ENCODE peak calls at places on chromosomes 1 and 21, in eight cellular contexts. One of them, this sample, is unnamed.

GRCh38 chr1:205719015-205719414 is 31.0 kb downstream of the NUCKS1 start:
- DNase-seq in colonic mucosa: no peak
- DNase-seq in SJSA1: no peak
- DNase-seq in thoracic aorta: no peak
- DNase-seq in heart right ventricle: no peak
- DNase-seq in aorta: no peak
- DNase-seq in effector memory CD4-positive, alpha-beta T cell: no peak
- DNase-seq in upper lobe of right lung: no peak
- DNase-seq in this sample: no peak

GRCh38 chr21:45541221-45542039 is 810 bp downstream of the SLC19A1 start:
- DNase-seq in colonic mucosa: peak
- DNase-seq in upper lobe of right lung: peak
- DNase-seq in aorta: peak
- DNase-seq in effector memory CD4-positive, alpha-beta T cell: peak
- DNase-seq in heart right ventricle: peak
- DNase-seq in SJSA1: no peak
- DNase-seq in thoracic aorta: no peak
- DNase-seq in this sample: peak

GRCh38 chr1:104387716-104388508 is 638.2 kb downstream of the AMY1C start:
- DNase-seq in effector memory CD4-positive, alpha-beta T cell: no peak
- DNase-seq in upper lobe of right lung: no peak
- DNase-seq in heart right ventricle: no peak
- DNase-seq in aorta: no peak
- DNase-seq in thoracic aorta: no peak
- DNase-seq in colonic mucosa: no peak
- DNase-seq in SJSA1: no peak
- DNase-seq in this sample: no peak

GRCh38 chr1:96075704-96076455 is 645.7 kb upstream of the PTBP2 start:
- DNase-seq in heart right ventricle: no peak
- DNase-seq in aorta: no peak
- DNase-seq in upper lobe of right lung: no peak
- DNase-seq in thoracic aorta: no peak
- DNase-seq in effector memory CD4-positive, alpha-beta T cell: no peak
- DNase-seq in colonic mucosa: no peak
- DNase-seq in SJSA1: no peak
- DNase-seq in this sample: no peak

GRCh38 chr1:30052178-30052577 is 671.2 kb downstream of the MATN1 start:
- DNase-seq in colonic mucosa: no peak
- DNase-seq in thoracic aorta: no peak
- DNase-seq in effector memory CD4-positive, alpha-beta T cell: no peak
- DNase-seq in upper lobe of right lung: peak
- DNase-seq in aorta: no peak
- DNase-seq in heart right ventricle: no peak
- DNase-seq in SJSA1: no peak
- DNase-seq in this sample: no peak

GRCh38 chr1:180188103-180188506 is 33.4 kb downstream of the QSOX1 start:
- DNase-seq in thoracic aorta: no peak
- DNase-seq in colonic mucosa: peak
- DNase-seq in aorta: peak
- DNase-seq in heart right ventricle: peak
- DNase-seq in effector memory CD4-positive, alpha-beta T cell: no peak
- DNase-seq in upper lobe of right lung: no peak
- DNase-seq in SJSA1: peak
- DNase-seq in this sample: no peak

GRCh38 chr21:34075099-34075425 is 1.7 kb downstream of the MRPS6 start:
- DNase-seq in thoracic aorta: no peak
- DNase-seq in aorta: no peak
- DNase-seq in heart right ventricle: no peak
- DNase-seq in effector memory CD4-positive, alpha-beta T cell: no peak
- DNase-seq in upper lobe of right lung: no peak
- DNase-seq in SJSA1: no peak
- DNase-seq in colonic mucosa: no peak
- DNase-seq in this sample: no peak

GRCh38 chr1:9472386-9473031 is 66.8 kb upstream of the SLC25A33 start:
- DNase-seq in effector memory CD4-positive, alpha-beta T cell: no peak
- DNase-seq in upper lobe of right lung: no peak
- DNase-seq in heart right ventricle: no peak
- DNase-seq in thoracic aorta: no peak
- DNase-seq in aorta: no peak
- DNase-seq in SJSA1: no peak
- DNase-seq in colonic mucosa: no peak
- DNase-seq in this sample: no peak

GRCh38 chr1:83763281-83764095 is 235.4 kb downstream of the TTLL7 start:
- DNase-seq in effector memory CD4-positive, alpha-beta T cell: no peak
- DNase-seq in heart right ventricle: no peak
- DNase-seq in SJSA1: no peak
- DNase-seq in colonic mucosa: no peak
- DNase-seq in aorta: no peak
- DNase-seq in thoracic aorta: no peak
- DNase-seq in upper lobe of right lung: no peak
- DNase-seq in this sample: no peak

GRCh38 chr1:219927956-219928790 is at the start of gene SLC30A10:
- DNase-seq in SJSA1: no peak
- DNase-seq in heart right ventricle: peak
- DNase-seq in aorta: no peak
- DNase-seq in effector memory CD4-positive, alpha-beta T cell: no peak
- DNase-seq in upper lobe of right lung: no peak
- DNase-seq in thoracic aorta: no peak
- DNase-seq in colonic mucosa: peak
- DNase-seq in this sample: no peak

GRCh38 chr1:58941471-58942289 is 157.8 kb upstream of the JUN start:
- DNase-seq in colonic mucosa: no peak
- DNase-seq in upper lobe of right lung: no peak
- DNase-seq in effector memory CD4-positive, alpha-beta T cell: peak
- DNase-seq in thoracic aorta: no peak
- DNase-seq in heart right ventricle: no peak
- DNase-seq in aorta: no peak
- DNase-seq in SJSA1: no peak
- DNase-seq in this sample: no peak

GRCh38 chr21:31158789-31159581 is 120.7 kb upstream of the KRTAP19-8 start:
- DNase-seq in colonic mucosa: no peak
- DNase-seq in aorta: no peak
- DNase-seq in thoracic aorta: no peak
- DNase-seq in SJSA1: peak
- DNase-seq in effector memory CD4-positive, alpha-beta T cell: no peak
- DNase-seq in heart right ventricle: no peak
- DNase-seq in upper lobe of right lung: no peak
- DNase-seq in this sample: no peak

DNA sequence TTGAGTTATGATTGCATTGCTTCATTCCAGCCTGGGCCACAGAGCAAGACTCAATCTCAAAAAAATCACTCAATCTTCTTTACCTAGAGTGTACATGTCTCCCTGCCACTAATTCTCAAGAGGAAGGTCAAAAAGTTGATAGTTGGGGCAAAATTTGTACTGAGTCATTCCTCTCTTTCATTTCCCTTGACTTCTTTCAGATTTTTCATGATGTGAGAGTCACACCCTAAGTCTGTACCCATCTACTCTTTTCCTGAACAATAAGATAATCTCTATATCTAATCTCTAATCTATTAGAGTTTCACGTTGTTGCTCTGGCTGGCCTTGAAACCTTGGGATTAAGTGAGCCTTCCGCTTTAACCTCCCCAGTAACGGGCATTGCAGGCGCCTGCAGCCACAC is 1.1 kb upstream of the BRDT start:
- DNase-seq in thoracic aorta: no peak
- DNase-seq in effector memory CD4-positive, alpha-beta T cell: peak
- DNase-seq in SJSA1: no peak
- DNase-seq in aorta: no peak
- DNase-seq in upper lobe of right lung: no peak
- DNase-seq in colonic mucosa: no peak
- DNase-seq in heart right ventricle: no peak
- DNase-seq in this sample: no peak
- H3K27ac ChIP-seq in thoracic aorta: no peak
- H3K27ac ChIP-seq in effector memory CD4-positive, alpha-beta T cell: peak
- H3K27ac ChIP-seq in SJSA1: no peak
- H3K27ac ChIP-seq in aorta: no peak
- H3K27ac ChIP-seq in upper lobe of right lung: no peak
- H3K27ac ChIP-seq in colonic mucosa: no peak
- H3K27ac ChIP-seq in heart right ventricle: no peak
- H3K27ac ChIP-seq in this sample: no peak

GRCh38 chr1:55214903-55215193 is 316 bp downstream of the USP24 start:
- DNase-seq in upper lobe of right lung: peak
- DNase-seq in colonic mucosa: peak
- DNase-seq in effector memory CD4-positive, alpha-beta T cell: no peak
- DNase-seq in SJSA1: peak
- DNase-seq in thoracic aorta: no peak
- DNase-seq in aorta: peak
- DNase-seq in heart right ventricle: peak
- DNase-seq in this sample: peak

GRCh38 chr1:55214214-55214902 is 806 bp downstream of the USP24 start:
- DNase-seq in colonic mucosa: peak
- DNase-seq in upper lobe of right lung: peak
- DNase-seq in SJSA1: peak
- DNase-seq in effector memory CD4-positive, alpha-beta T cell: peak
- DNase-seq in heart right ventricle: peak
- DNase-seq in aorta: peak
- DNase-seq in thoracic aorta: no peak
- DNase-seq in this sample: peak

GRCh38 chr1:55215194-55216021 is at the start of gene USP24:
- DNase-seq in colonic mucosa: peak
- DNase-seq in upper lobe of right lung: peak
- DNase-seq in aorta: peak
- DNase-seq in SJSA1: peak
- DNase-seq in thoracic aorta: no peak
- DNase-seq in effector memory CD4-positive, alpha-beta T cell: peak
- DNase-seq in heart right ventricle: peak
- DNase-seq in this sample: peak

GRCh38 chr1:55217226-55217996 is 2.2 kb upstream of the USP24 start:
- DNase-seq in heart right ventricle: no peak
- DNase-seq in upper lobe of right lung: no peak
- DNase-seq in colonic mucosa: peak
- DNase-seq in thoracic aorta: no peak
- DNase-seq in aorta: no peak
- DNase-seq in effector memory CD4-positive, alpha-beta T cell: no peak
- DNase-seq in SJSA1: no peak
- DNase-seq in this sample: no peak

DNA sequence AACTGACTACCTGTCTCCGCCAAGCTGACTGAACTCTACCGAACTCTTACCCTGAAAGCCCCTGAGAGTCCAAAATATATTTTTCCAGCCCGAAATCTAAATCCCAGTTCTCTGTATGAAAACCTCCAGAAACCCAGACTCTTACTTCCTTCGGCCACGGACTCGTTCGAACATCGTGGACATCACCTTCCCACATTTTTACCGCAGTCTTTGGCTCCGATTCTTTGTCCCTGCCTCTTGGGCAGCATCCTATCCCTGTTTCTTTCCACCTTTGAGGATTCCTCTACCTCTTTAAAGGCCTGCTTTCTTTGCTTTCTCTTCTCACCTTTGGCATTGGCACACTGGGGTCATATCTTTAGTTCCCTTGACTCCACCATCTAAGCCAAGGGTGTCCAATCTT is 914 bp upstream of the USP24 start:
- DNase-seq in heart right ventricle: no peak
- DNase-seq in upper lobe of right lung: no peak
- DNase-seq in aorta: no peak
- DNase-seq in colonic mucosa: peak
- DNase-seq in thoracic aorta: no peak
- DNase-seq in SJSA1: no peak
- DNase-seq in effector memory CD4-positive, alpha-beta T cell: no peak
- DNase-seq in this sample: no peak
- H3K27ac ChIP-seq in heart right ventricle: peak
- H3K27ac ChIP-seq in upper lobe of right lung: peak
- H3K27ac ChIP-seq in aorta: peak
- H3K27ac ChIP-seq in colonic mucosa: peak
- H3K27ac ChIP-seq in thoracic aorta: peak
- H3K27ac ChIP-seq in SJSA1: peak
- H3K27ac ChIP-seq in effector memory CD4-positive, alpha-beta T cell: peak
- H3K27ac ChIP-seq in this sample: peak

GRCh38 chr1:207884276-207885029 is 26.5 kb downstream of the CD34 start:
- DNase-seq in thoracic aorta: no peak
- DNase-seq in colonic mucosa: no peak
- DNase-seq in aorta: no peak
- DNase-seq in heart right ventricle: no peak
- DNase-seq in SJSA1: no peak
- DNase-seq in upper lobe of right lung: no peak
- DNase-seq in effector memory CD4-positive, alpha-beta T cell: no peak
- DNase-seq in this sample: no peak

GRCh38 chr1:207883660-207884245 is 27.2 kb downstream of the CD34 start:
- DNase-seq in upper lobe of right lung: no peak
- DNase-seq in colonic mucosa: no peak
- DNase-seq in thoracic aorta: no peak
- DNase-seq in SJSA1: no peak
- DNase-seq in aorta: no peak
- DNase-seq in heart right ventricle: no peak
- DNase-seq in effector memory CD4-positive, alpha-beta T cell: no peak
- DNase-seq in this sample: no peak

GRCh38 chr1:207885129-207886032 is 25.5 kb downstream of the CD34 start:
- DNase-seq in colonic mucosa: peak
- DNase-seq in thoracic aorta: no peak
- DNase-seq in SJSA1: peak
- DNase-seq in aorta: peak
- DNase-seq in effector memory CD4-positive, alpha-beta T cell: peak
- DNase-seq in upper lobe of right lung: peak
- DNase-seq in heart right ventricle: peak
- DNase-seq in this sample: peak

GRCh38 chr1:207882692-207883091 is 28.2 kb downstream of the CD34 start:
- DNase-seq in SJSA1: no peak
- DNase-seq in colonic mucosa: no peak
- DNase-seq in effector memory CD4-positive, alpha-beta T cell: no peak
- DNase-seq in heart right ventricle: no peak
- DNase-seq in thoracic aorta: no peak
- DNase-seq in upper lobe of right lung: no peak
- DNase-seq in aorta: no peak
- DNase-seq in this sample: no peak

GRCh38 chr1:207883104-207883651 is 27.7 kb downstream of the CD34 start:
- DNase-seq in aorta: no peak
- DNase-seq in colonic mucosa: no peak
- DNase-seq in effector memory CD4-positive, alpha-beta T cell: no peak
- DNase-seq in SJSA1: no peak
- DNase-seq in heart right ventricle: no peak
- DNase-seq in thoracic aorta: no peak
- DNase-seq in upper lobe of right lung: no peak
- DNase-seq in this sample: no peak
- H3K27ac ChIP-seq in aorta: no peak
- H3K27ac ChIP-seq in colonic mucosa: peak
- H3K27ac ChIP-seq in effector memory CD4-positive, alpha-beta T cell: peak
- H3K27ac ChIP-seq in SJSA1: no peak
- H3K27ac ChIP-seq in heart right ventricle: no peak
- H3K27ac ChIP-seq in thoracic aorta: no peak
- H3K27ac ChIP-seq in upper lobe of right lung: peak
- H3K27ac ChIP-seq in this sample: no peak

DNA sequence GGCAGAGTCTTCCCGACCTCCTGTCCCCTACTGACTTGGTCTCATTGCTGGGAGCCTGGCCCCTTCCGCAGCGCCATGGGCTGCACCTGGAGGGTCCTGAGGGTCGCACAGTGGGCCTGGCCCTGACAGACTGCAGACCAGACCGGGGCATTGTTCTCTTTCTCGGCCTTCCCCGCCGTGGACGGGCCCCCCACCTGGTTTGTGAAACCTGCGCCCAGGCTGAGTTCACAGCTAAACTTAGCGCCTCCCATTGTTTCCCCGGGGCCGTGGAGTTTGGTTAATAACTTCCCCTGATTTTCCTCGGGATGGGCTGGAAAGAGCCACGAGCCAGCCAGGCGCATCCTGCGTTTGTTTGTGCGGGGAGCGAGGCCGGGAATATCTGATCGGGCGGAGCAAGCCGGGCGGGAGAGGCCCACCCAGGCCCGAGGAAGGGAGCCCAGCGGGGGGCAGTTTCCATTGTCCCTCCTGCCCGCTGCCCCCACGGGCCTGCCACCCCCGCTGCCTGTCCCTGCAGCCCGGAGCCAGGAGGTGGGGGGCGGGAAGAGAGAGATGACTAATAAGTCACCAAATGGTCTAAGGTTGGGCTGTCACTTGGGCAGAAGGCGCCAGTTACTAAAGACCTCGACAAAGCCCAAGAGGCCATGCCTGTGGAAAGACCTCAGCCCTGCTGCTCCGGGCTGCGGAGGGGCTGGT is 39.1 kb upstream of the ARHGEF16 start:
- DNase-seq in upper lobe of right lung: no peak
- DNase-seq in SJSA1: no peak
- DNase-seq in aorta: no peak
- DNase-seq in effector memory CD4-positive, alpha-beta T cell: no peak
- DNase-seq in thoracic aorta: no peak
- DNase-seq in colonic mucosa: no peak
- DNase-seq in heart right ventricle: peak
- DNase-seq in this sample: no peak
- H3K27ac ChIP-seq in upper lobe of right lung: no peak
- H3K27ac ChIP-seq in SJSA1: no peak
- H3K27ac ChIP-seq in aorta: no peak
- H3K27ac ChIP-seq in effector memory CD4-positive, alpha-beta T cell: no peak
- H3K27ac ChIP-seq in thoracic aorta: no peak
- H3K27ac ChIP-seq in colonic mucosa: no peak
- H3K27ac ChIP-seq in heart right ventricle: peak
- H3K27ac ChIP-seq in this sample: no peak

This sample was measured in RWPE2.